ENCODE peak calls at places on chromosomes 11 and 22, in eight cellular contexts. O, M, A, W, V, H, R and E are unnamed samples.

GRCh38 chr11:20374746-20375305 is 11.3 kb downstream of the HTATIP2 start:
- DNase-seq in O (no peak), M (no peak), A (no peak), W (no peak), V (no peak), H (no peak), R (peak; percentile 22), E (no peak)

GRCh38 chr11:20057055-20057943 is 103.0 kb downstream of the DBX1 start:
- DNase-seq in O (no peak), M (no peak), A (no peak), W (no peak), V (no peak), H (no peak), R (no peak), E (no peak)

GRCh38 chr11:122486793-122487495 is 168.6 kb upstream of the UBASH3B start:
- DNase-seq in O (no peak), M (no peak), A (no peak), W (no peak), V (no peak), H (no peak), R (no peak), E (no peak)

GRCh38 chr22:42717197-42717967 is 3.3 kb downstream of the A4GALT start:
- DNase-seq in O (no peak), M (no peak), A (no peak), W (peak; percentile 82), V (no peak), H (no peak), R (no peak), E (no peak)

GRCh38 chr11:8257003-8257664 is 6.5 kb downstream of the LMO1 start:
- DNase-seq in O (no peak), M (peak; percentile 34), A (no peak), W (peak; percentile 1), V (no peak), H (peak; percentile 5), R (no peak), E (no peak)

GRCh38 chr11:17391493-17392355 is 3.3 kb upstream of the KCNJ11 start:
- DNase-seq in O (no peak), M (no peak), A (no peak), W (no peak), V (no peak), H (no peak), R (no peak), E (no peak)

GRCh38 chr11:29159552-29160465 is 857.0 kb downstream of the KCNA4 start:
- DNase-seq in O (peak; percentile 0), M (no peak), A (peak; percentile 28), W (no peak), V (peak; percentile 16), H (peak; percentile 34), R (peak; percentile 31), E (peak; percentile 12)

GRCh38 chr11:3866206-3866605 is 10.7 kb downstream of the STIM1 start:
- DNase-seq in O (no peak), M (no peak), A (no peak), W (no peak), V (no peak), H (peak; percentile 29), R (no peak), E (no peak)

GRCh38 chr11:119525180-119525854 is 102.3 kb upstream of the THY1 start:
- DNase-seq in O (no peak), M (no peak), A (no peak), W (no peak), V (no peak), H (no peak), R (no peak), E (no peak)

GRCh38 chr22:47036936-47037485 is 274.6 kb downstream of the TBC1D22A start:
- DNase-seq in O (no peak), M (peak; percentile 33), A (no peak), W (no peak), V (no peak), H (no peak), R (no peak), E (no peak)

GRCh38 chr22:28911777-28912669 is 28.7 kb downstream of the ZNRF3 start:
- DNase-seq in O (no peak), M (peak; percentile 68), A (peak; percentile 10), W (no peak), V (no peak), H (no peak), R (no peak), E (no peak)

GRCh38 chr11:46333129-46333947 is 13.9 kb upstream of the DGKZ start:
- DNase-seq in O (no peak), M (no peak), A (no peak), W (no peak), V (no peak), H (no peak), R (no peak), E (no peak)

GRCh38 chr11:13104619-13105236 is 95.6 kb downstream of the RASSF10 start:
- DNase-seq in O (no peak), M (no peak), A (no peak), W (no peak), V (no peak), H (no peak), R (no peak), E (no peak)

GRCh38 chr11:114307524-114308203 is 11.5 kb downstream of the NNMT start:
- DNase-seq in O (no peak), M (peak; percentile 80), A (no peak), W (peak; percentile 60), V (peak; percentile 21), H (peak; percentile 60), R (no peak), E (no peak)

GRCh38 chr11:88384678-88385015 is 47.1 kb upstream of the CTSC start:
- DNase-seq in O (no peak), M (no peak), A (no peak), W (no peak), V (no peak), H (no peak), R (no peak), E (no peak)

GRCh38 chr11:101127699-101128570 is 1.7 kb downstream of the PGR start:
- DNase-seq in O (no peak), M (peak; percentile 71), A (no peak), W (peak; percentile 37), V (peak; percentile 70), H (peak; percentile 26), R (peak; percentile 28), E (no peak)

GRCh38 chr22:39254789-39255298 is 10.1 kb upstream of the PDGFB start:
- DNase-seq in O (peak; percentile 83), M (no peak), A (no peak), W (peak; percentile 63), V (no peak), H (no peak), R (no peak), E (peak; percentile 74)

GRCh38 chr11:62876712-62877111 is 4.0 kb upstream of the SLC3A2 start:
- DNase-seq in O (no peak), M (no peak), A (no peak), W (no peak), V (no peak), H (no peak), R (no peak), E (no peak)

GRCh38 chr11:84212467-84213390 is 926.6 kb upstream of the CCDC90B start:
- DNase-seq in O (no peak), M (no peak), A (no peak), W (no peak), V (no peak), H (no peak), R (no peak), E (peak; percentile 4)

GRCh38 chr11:59706518-59707285 is 6.9 kb downstream of the OR10V1 start:
- DNase-seq in O (no peak), M (no peak), A (peak; percentile 35), W (no peak), V (no peak), H (peak; percentile 86), R (peak; percentile 14), E (peak; percentile 26)

GRCh38 chr22:41286639-41287091 is 678 bp upstream of the RANGAP1 start:
- DNase-seq in O (no peak), M (no peak), A (no peak), W (no peak), V (no peak), H (no peak), R (no peak), E (no peak)
- TF ChIP-seq POLR2A in O (no peak), M (no peak), A (no peak), W (no peak), V (no peak), H (no peak), R (peak; percentile 1), E (no peak)

GRCh38 chr22:41620646-41621098 is at the start of gene DESI1:
- DNase-seq in O (peak; percentile 32), M (no peak), A (no peak), W (no peak), V (no peak), H (no peak), R (no peak), E (no peak)
- TF ChIP-seq POLR2A in O (peak; percentile 86), M (peak; percentile 52), A (peak; percentile 34), W (peak; percentile 26), V (no peak), H (no peak), R (peak; percentile 95), E (peak; percentile 54)

GRCh38 chr11:36289226-36289852 is at the start of gene COMMD9:
- DNase-seq in O (peak; percentile 80), M (peak; percentile 97), A (peak; percentile 94), W (peak; percentile 93), V (peak; percentile 91), H (peak; percentile 95), R (peak; percentile 96), E (peak; percentile 94)
- TF ChIP-seq POLR2A in O (peak; percentile 82), M (no peak), A (peak; percentile 48), W (no peak), V (peak; percentile 8), H (no peak), R (peak; percentile 61), E (peak; percentile 63)

GRCh38 chr22:21657020-21657360 is 8.8 kb upstream of the PPIL2 start:
- DNase-seq in O (no peak), M (no peak), A (no peak), W (no peak), V (no peak), H (no peak), R (no peak), E (no peak)

GRCh38 chr22:21657361-21658118 is 8.3 kb upstream of the PPIL2 start:
- DNase-seq in O (peak; percentile 97), M (no peak), A (peak; percentile 75), W (no peak), V (peak; percentile 34), H (peak; percentile 86), R (peak; percentile 89), E (no peak)

GRCh38 chr22:21660904-21661303 is 4.9 kb upstream of the PPIL2 start:
- DNase-seq in O (no peak), M (no peak), A (no peak), W (no peak), V (no peak), H (no peak), R (no peak), E (no peak)

GRCh38 chr22:21661991-21662390 is 3.8 kb upstream of the PPIL2 start:
- DNase-seq in O (no peak), M (no peak), A (no peak), W (no peak), V (no peak), H (no peak), R (no peak), E (no peak)

DNA sequence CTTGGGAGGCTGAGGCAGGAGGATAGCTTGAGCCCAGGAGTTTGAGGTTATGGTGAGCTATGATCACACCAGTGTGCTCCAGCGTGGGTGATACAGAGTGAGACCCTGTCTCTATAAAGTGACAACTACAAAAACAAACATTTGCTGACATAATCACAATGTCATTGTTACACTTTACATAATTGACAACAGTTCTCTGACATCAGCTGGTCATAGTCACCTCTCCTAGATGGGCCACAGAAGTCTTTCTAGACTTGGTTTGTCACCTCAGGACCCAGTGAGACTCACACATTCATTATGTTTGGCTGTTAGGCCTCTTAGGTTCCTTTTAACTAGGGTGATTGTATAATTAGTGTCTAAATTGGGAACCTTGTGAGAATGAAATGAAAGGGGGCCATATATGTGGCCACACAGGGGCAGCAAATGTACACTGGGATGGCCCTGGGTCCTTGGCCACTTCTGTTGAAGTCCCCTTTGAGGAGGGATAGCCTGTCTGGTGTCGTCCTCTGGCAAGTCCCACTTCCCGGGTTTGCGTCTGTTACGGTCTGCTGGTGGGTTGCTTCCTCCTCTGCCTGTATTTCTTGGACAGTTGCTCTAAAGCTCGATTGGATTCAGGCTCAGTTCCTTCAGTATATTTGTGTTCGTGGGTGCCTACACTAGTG is 5.8 kb upstream of the PPIL2 start:
- DNase-seq in O (no peak), M (no peak), A (no peak), W (no peak), V (no peak), H (no peak), R (no peak), E (no peak)
- TF ChIP-seq POLR2A in O (no peak), M (no peak), A (no peak), W (no peak), V (no peak), H (no peak), R (no peak), E (no peak)